ENCODE peak calls at places on chromosome 13, in six cellular contexts. X is astrocyte, I is left ventricle myocardium inferior, U is mesothelial cell of epicardium, C is foreskin fibroblast, S is cardiac fibroblast. T is an unnamed sample.

GRCh38 chr13:93151277-93151676 is 75.3 kb upstream of the GPC6 start:
- DNase-seq in X (peak), C (peak), S (peak), I (no peak), U (no peak), T (no peak)

GRCh38 chr13:29106651-29107050 is 286.5 kb downstream of the MTUS2 start:
- DNase-seq in I (no peak), S (no peak), C (no peak), X (no peak), U (no peak), T (no peak)

GRCh38 chr13:73107459-73107858 is 48.7 kb downstream of the KLF5 start:
- DNase-seq in S (no peak), U (no peak), X (no peak), C (no peak), I (no peak), T (no peak)

GRCh38 chr13:77062097-77062496 is 35.1 kb upstream of the FBXL3 start:
- DNase-seq in C (peak), X (no peak), U (no peak), I (no peak), S (no peak), T (no peak)

GRCh38 chr13:101474419-101474957 is 22.0 kb downstream of the ITGBL1 start:
- DNase-seq in C (peak), I (no peak), U (peak), S (peak), X (peak), T (peak)

GRCh38 chr13:81017525-81018152 is 676.7 kb upstream of the SPRY2 start:
- DNase-seq in I (no peak), U (no peak), C (peak), X (peak), S (peak), T (no peak)

GRCh38 chr13:48873598-48873997 is 102.1 kb upstream of the FNDC3A start:
- DNase-seq in C (peak), I (no peak), S (peak), X (peak), U (no peak), T (no peak)

GRCh38 chr13:41460930-41461329 is 3.6 kb downstream of the RGCC start:
- DNase-seq in I (no peak), U (no peak), X (no peak), S (no peak), C (no peak), T (no peak)

GRCh38 chr13:21898990-21899389 is 228.1 kb downstream of the FGF9 start:
- DNase-seq in X (no peak), C (no peak), I (no peak), S (no peak), U (no peak), T (no peak)

GRCh38 chr13:109871018-109871370 is 84.6 kb upstream of the IRS2 start:
- DNase-seq in C (peak), I (no peak), S (no peak), U (no peak), X (peak), T (no peak)

DNA sequence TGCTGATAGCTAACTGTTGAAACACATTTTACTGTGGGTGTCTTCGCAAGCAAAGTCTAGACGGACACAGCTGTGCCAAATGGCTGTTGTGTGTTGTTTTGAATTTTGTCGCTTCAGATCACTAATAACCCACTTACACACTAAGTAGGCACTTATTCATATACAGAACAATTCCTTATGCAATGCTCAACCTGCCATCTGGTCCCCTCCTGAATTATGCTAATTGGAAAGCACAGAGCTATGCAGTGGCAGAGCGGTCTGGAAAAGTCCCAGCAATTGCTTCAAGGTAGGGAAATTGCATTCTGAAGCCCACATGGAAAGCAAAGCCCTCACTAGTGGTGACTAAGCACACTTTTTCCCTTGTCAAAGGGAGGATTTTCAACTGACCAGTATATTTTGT is 69.9 kb downstream of the C13orf42 start:
- DNase-seq in X (peak), C (peak), S (no peak), I (no peak), U (no peak), T (no peak)
- TF ChIP-seq CTCF in X (no peak), C (no peak), S (no peak), I (no peak), U (no peak), T (no peak)

GRCh38 chr13:106865706-106866288 is 297.9 kb upstream of the ARGLU1 start:
- DNase-seq in U (no peak), S (no peak), I (no peak), C (no peak), X (no peak), T (no peak)

DNA sequence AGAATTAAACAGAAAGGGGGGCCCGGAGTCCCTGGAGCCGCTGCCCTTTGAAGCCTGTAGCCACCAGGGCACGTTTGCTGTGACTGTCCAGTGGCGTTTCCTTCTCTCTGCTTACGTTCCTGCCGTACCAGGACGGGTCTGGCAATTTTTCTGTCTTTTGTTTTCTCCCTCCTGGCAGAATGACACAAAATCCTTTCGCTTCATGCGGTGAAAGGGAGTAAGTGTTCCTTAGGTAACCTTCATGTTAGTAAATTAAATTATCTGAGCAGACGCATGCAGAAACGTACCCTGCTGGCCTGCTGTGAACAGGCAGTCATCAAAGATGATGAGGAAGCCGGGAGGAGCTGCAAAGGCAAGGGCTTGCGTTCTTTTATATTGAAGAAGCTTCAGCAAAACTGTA is 299.3 kb upstream of the ARGLU1 start:
- DNase-seq in C (peak), X (no peak), I (no peak), S (no peak), U (no peak), T (no peak)
- TF ChIP-seq CTCF in C (no peak), X (no peak), I (peak), S (no peak), U (no peak), T (no peak)

GRCh38 chr13:23790591-23791170 is 98.5 kb downstream of the MIPEP start:
- DNase-seq in X (peak), U (no peak), I (no peak), C (peak), S (peak), T (no peak)
- TF ChIP-seq CTCF in X (no peak), U (no peak), I (no peak), C (no peak), S (no peak), T (no peak)

DNA sequence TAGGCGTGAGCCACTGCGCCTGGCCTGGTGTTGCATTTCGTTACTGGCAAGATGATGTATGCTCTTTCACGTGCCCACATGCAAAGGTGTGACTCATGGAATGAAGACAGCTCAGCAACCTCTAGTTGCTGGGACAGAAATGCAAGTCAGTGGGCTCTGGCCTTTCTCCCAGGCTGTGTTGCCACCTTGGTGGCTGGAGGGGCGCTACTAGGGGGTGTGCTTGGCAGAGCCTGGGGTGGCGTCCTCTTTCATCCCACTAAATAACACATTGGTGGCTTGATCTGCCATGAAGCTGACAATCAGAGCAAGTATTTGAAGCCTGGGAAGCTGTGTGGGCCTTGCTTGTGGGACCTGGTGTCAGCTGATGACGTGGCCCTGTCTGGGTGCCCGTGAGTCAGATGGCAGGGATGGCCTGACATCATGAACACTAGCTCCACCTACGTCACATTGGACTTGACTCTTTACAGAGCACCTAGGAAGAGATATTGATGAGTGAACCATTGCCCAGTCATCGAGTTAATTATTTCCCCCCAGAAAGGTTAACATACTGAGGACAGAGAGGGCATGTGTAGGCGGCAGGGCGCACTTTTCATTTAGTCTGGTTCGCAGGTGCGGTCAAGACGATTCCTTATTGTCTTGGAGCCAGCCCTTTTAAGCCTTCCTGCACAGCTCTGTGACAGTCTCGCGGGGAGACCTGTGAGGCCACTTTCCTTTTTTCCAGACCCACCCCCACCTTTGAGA is 154.2 kb downstream of the TM9SF2 start:
- DNase-seq in U (no peak), I (no peak), X (peak), S (no peak), C (peak), T (no peak)
- TF ChIP-seq CTCF in U (no peak), I (no peak), X (no peak), S (no peak), C (no peak), T (no peak)